ENCODE peak calls at places on chromosomes 11 and 22, in seven cellular contexts. J is SK-N-SH, P is fibroblast of pulmonary artery, X is AG04450, W is IMR-90, B is heart left ventricle, M is tibial nerve. H is an unnamed sample.

GRCh38 chr11:114738954-114739353 is 60.6 kb downstream of the NXPE2 start:
- DNase-seq in J (peak), M (no peak), P (peak), W (peak), B (no peak), X (peak), H (peak)

GRCh38 chr11:16969010-16970004 is 44.9 kb downstream of the PLEKHA7 start:
- DNase-seq in P (no peak), M (no peak), J (peak), B (no peak), X (no peak), W (no peak), H (no peak)

GRCh38 chr11:68962527-68963250 is 18.1 kb downstream of the MRGPRD start:
- DNase-seq in B (no peak), M (no peak), P (no peak), X (no peak), J (no peak), W (no peak), H (peak)

GRCh38 chr11:61827573-61828378 is at the start of gene FADS2:
- DNase-seq in M (peak), W (peak), B (peak), P (peak), X (peak), J (peak), H (peak)

GRCh38 chr22:47486569-47487312 is 724.3 kb downstream of the TBC1D22A start:
- DNase-seq in B (no peak), P (no peak), M (no peak), X (no peak), J (no peak), W (no peak), H (no peak)

GRCh38 chr11:74330065-74330858 is 18.8 kb upstream of the P4HA3 start:
- DNase-seq in J (no peak), B (no peak), W (peak), X (no peak), P (peak), M (no peak), H (no peak)

GRCh38 chr22:43884600-43885318 is 7.1 kb downstream of the PNPLA5 start:
- DNase-seq in W (peak), B (peak), X (no peak), J (peak), M (peak), P (peak), H (peak)

GRCh38 chr11:30581646-30582045 is 4.5 kb downstream of the MPPED2 start:
- DNase-seq in P (no peak), X (no peak), M (no peak), B (no peak), W (no peak), J (no peak), H (no peak)

GRCh38 chr11:78870655-78871054 is 296.0 kb upstream of the NARS2 start:
- DNase-seq in M (no peak), B (no peak), X (no peak), P (no peak), J (no peak), W (no peak), H (no peak)

GRCh38 chr11:96241351-96241841 is 101.6 kb downstream of the MAML2 start:
- DNase-seq in J (no peak), X (no peak), W (no peak), B (no peak), M (no peak), P (no peak), H (no peak)

GRCh38 chr11:77752518-77752917 is 68.0 kb downstream of the RSF1 start:
- DNase-seq in X (no peak), B (peak), W (peak), P (no peak), J (no peak), M (no peak), H (no peak)

GRCh38 chr22:19641254-19641982 is 72.9 kb upstream of the SEPTIN5 start:
- DNase-seq in X (no peak), W (no peak), B (no peak), M (no peak), P (peak), J (peak), H (peak)

GRCh38 chr11:82978422-82979099 is 77.0 kb downstream of the DDIAS start:
- DNase-seq in W (peak), J (no peak), X (peak), B (no peak), M (no peak), P (peak), H (no peak)

GRCh38 chr11:625636-626319 is 1.0 kb upstream of the CDHR5 start:
- DNase-seq in J (no peak), P (no peak), B (peak), X (no peak), W (no peak), M (no peak), H (no peak)

GRCh38 chr11:58893899-58894298 is 45.4 kb upstream of the GLYATL1 start:
- DNase-seq in X (no peak), P (no peak), W (no peak), J (no peak), B (no peak), M (no peak), H (no peak)

GRCh38 chr11:93740031-93740801 is 1.1 kb downstream of the TAF1D start:
- DNase-seq in M (no peak), B (no peak), J (no peak), W (peak), P (peak), X (no peak), H (no peak)

GRCh38 chr11:118629761-118630661 is 22.6 kb downstream of the PHLDB1 start:
- DNase-seq in X (no peak), P (no peak), B (no peak), W (no peak), J (no peak), M (no peak), H (no peak)

GRCh38 chr11:123616505-123617198 is 37.8 kb downstream of the SCN3B start:
- DNase-seq in W (peak), M (no peak), X (peak), J (peak), P (peak), B (peak), H (no peak)

GRCh38 chr11:75429902-75430691 is 2.9 kb downstream of the KLHL35 start:
- DNase-seq in X (no peak), W (peak), M (peak), P (peak), B (peak), J (peak), H (peak)

GRCh38 chr11:116276051-116277044 is 496.4 kb downstream of the BUD13 start:
- DNase-seq in J (peak), M (peak), P (peak), W (peak), X (peak), B (peak), H (peak)

GRCh38 chr22:22684605-22685561 is 40.5 kb downstream of the GGTLC2 start:
- DNase-seq in B (no peak), J (no peak), P (peak), X (peak), M (no peak), W (peak), H (peak)

GRCh38 chr22:20639343-20639742 is 131.9 kb downstream of the MED15 start:
- DNase-seq in W (no peak), P (no peak), X (no peak), M (no peak), B (no peak), J (no peak), H (no peak)

GRCh38 chr11:21385669-21386068 is 716.3 kb downstream of the NELL1 start:
- DNase-seq in J (no peak), M (no peak), P (no peak), B (no peak), W (no peak), X (no peak), H (no peak)

GRCh38 chr11:4190098-4190497 is 95.5 kb downstream of the RRM1 start:
- DNase-seq in X (no peak), B (no peak), W (no peak), M (no peak), P (no peak), J (no peak), H (no peak)

GRCh38 chr11:20163778-20164133 is 3.5 kb upstream of the DBX1 start:
- DNase-seq in P (no peak), B (no peak), W (no peak), J (no peak), X (no peak), M (no peak), H (no peak)

GRCh38 chr11:118820412-118821357 is 29.7 kb upstream of the DDX6 start:
- DNase-seq in X (no peak), J (peak), M (peak), P (no peak), W (no peak), B (peak), H (no peak)

GRCh38 chr11:59668188-59668949 is 468 bp downstream of the PATL1 start:
- DNase-seq in M (peak), B (peak), P (peak), W (peak), J (no peak), X (no peak), H (peak)

GRCh38 chr11:22938691-22939090 is 78.4 kb upstream of the CCDC179 start:
- DNase-seq in W (no peak), P (no peak), M (no peak), J (no peak), B (no peak), X (no peak), H (no peak)

GRCh38 chr11:77410076-77410827 is 63.6 kb downstream of the PAK1 start:
- DNase-seq in W (no peak), M (no peak), J (no peak), X (no peak), B (no peak), P (no peak), H (no peak)

GRCh38 chr22:27245056-27245455 is 556.5 kb downstream of the MN1 start:
- DNase-seq in B (no peak), X (no peak), P (no peak), W (no peak), M (no peak), J (no peak), H (no peak)

GRCh38 chr11:103798456-103798855 is 238.0 kb upstream of the DDI1 start:
- DNase-seq in X (no peak), J (no peak), W (peak), P (no peak), B (no peak), M (no peak), H (no peak)

GRCh38 chr11:64642876-64643257 is 51.8 kb downstream of the SLC22A12 start:
- DNase-seq in X (no peak), B (no peak), M (no peak), W (no peak), J (no peak), P (no peak), H (no peak)

GRCh38 chr11:67014343-67014742 is 8.6 kb upstream of the SYT12 start:
- DNase-seq in M (no peak), B (no peak), P (no peak), W (no peak), X (no peak), J (no peak), H (no peak)

GRCh38 chr11:62400760-62401159 is 18.1 kb upstream of the SCGB1A1 start:
- DNase-seq in P (peak), J (peak), W (peak), B (peak), M (peak), X (peak), H (no peak)

GRCh38 chr22:47816121-47816915 is 1053.9 kb downstream of the TBC1D22A start:
- DNase-seq in X (no peak), P (no peak), B (no peak), J (no peak), W (no peak), M (no peak), H (no peak)

DNA sequence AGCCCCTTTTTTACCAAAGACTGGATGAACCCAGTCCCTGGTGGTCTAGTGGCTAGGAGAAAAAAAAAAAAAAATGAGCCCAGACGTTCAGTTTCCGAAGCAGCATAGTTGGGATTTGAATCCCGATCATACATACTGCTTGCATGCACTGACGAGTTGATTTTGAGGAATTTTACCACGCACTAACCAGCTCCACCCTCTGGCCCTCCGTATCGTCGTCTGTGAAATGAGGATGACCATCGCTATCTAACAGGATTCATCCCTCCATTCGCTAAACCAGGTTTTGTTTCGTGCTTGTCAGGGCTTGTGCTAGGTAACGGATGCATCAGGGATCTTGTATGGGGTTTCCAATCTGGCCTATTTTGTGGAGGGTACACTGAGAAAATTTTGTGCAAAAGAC is 774 bp downstream of the PTS start:
- DNase-seq in X (no peak), W (peak), M (no peak), B (no peak), J (peak), P (peak), H (no peak)
- TF ChIP-seq CTCF in X (no peak), W (no peak), M (peak), B (no peak), J (no peak), P (no peak), H (no peak)

GRCh38 chr11:72856551-72857342 is 42.5 kb downstream of the ATG16L2 start:
- DNase-seq in J (no peak), M (no peak), B (no peak), P (peak), X (no peak), W (no peak), H (no peak)
- TF ChIP-seq CTCF in J (peak), M (no peak), B (no peak), P (peak), X (no peak), W (no peak), H (no peak)

GRCh38 chr11:120326845-120327281 is 1.8 kb downstream of the TLCD5 start:
- DNase-seq in J (no peak), M (no peak), W (peak), P (peak), B (no peak), X (no peak), H (no peak)

GRCh38 chr11:120329556-120329955 is 4.5 kb downstream of the TLCD5 start:
- DNase-seq in P (no peak), W (no peak), J (no peak), B (no peak), X (no peak), M (no peak), H (no peak)

GRCh38 chr11:120327311-120327710 is 2.2 kb downstream of the TLCD5 start:
- DNase-seq in B (no peak), M (no peak), X (no peak), W (no peak), J (no peak), P (no peak), H (no peak)

GRCh38 chr11:120326228-120326627 is 1.1 kb downstream of the TLCD5 start:
- DNase-seq in J (no peak), B (no peak), P (peak), W (peak), M (no peak), X (no peak), H (no peak)

DNA sequence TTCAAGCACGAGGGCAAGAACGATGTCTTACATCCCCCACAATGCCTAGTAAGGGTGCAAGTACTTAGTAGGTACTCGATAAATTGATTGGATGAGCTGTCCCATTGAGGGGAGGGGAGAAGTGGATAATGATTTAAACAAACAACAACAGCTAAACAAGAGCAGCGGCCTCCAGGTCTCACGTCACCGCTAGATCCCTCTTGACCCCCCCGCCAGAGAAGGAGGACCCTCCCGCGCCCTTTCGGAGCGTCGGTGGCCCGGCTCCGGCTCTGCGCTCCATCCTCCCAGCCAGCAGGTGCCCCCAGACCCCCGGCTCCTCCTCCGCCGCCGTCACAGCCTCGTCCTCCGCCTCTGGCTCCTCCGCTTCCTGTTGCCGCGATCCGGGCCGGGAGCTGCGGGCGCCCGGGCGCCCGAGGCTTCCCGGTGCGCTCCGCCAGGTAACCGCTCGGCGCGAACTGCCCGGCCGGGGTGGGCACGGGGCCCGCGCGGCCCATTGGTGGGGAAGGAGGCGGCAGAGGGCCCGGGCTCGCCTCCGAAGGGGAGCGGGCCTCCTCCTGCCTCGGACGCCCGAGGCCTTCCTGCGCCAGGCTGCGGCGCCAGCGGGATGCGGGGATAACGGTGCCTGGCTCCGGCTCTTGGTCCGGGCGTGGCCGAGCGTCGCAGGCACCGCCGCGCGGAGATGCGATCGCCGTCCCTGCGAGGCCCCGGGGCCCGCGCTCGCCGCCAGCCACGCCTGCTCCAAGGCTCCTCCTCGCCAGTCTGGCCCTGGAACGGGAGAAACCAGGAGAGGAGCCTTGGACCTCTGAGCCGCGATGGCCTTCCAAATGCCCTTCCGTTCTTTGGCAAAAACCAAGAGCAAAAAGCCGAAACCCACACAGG is at the start of gene TLCD5:
- DNase-seq in W (peak), X (no peak), J (peak), B (peak), P (peak), M (peak), H (peak)
- TF ChIP-seq CTCF in W (peak), X (peak), J (peak), B (no peak), P (no peak), M (peak), H (no peak)

GRCh38 chr22:50525991-50526848 is 822 bp upstream of the SCO2 start:
- DNase-seq in W (peak), M (no peak), P (peak), J (peak), X (no peak), B (peak), H (peak)
- TF ChIP-seq CTCF in W (peak), M (peak), P (no peak), J (peak), X (peak), B (peak), H (peak)

GRCh38 chr11:108117746-108118371 is 3.5 kb upstream of the ACAT1 start:
- DNase-seq in P (peak), W (peak), X (peak), B (no peak), J (peak), M (no peak), H (no peak)
- TF ChIP-seq CTCF in P (peak), W (peak), X (peak), B (peak), J (peak), M (peak), H (peak)

DNA sequence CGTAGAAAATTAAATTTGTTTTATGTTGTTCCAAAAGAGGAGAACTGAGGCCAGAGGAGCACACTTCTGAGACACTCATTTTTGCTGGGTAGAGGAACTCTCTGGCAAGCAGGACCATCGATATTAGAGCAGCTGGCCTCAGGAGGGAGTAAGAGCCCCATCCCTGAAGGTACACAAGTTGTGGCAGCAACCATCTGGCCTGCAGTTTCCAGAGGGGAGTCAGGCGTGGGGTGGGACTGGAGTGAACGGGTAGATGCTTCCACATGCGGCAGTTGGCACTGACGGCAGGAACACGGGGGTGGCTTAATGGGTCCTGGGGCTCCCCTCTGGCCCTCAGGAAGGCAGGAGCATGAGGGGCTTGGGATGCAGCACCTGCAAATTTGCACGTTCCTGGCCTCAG is 13.2 kb upstream of the SSTR3 start:
- DNase-seq in W (no peak), J (no peak), X (no peak), B (no peak), M (no peak), P (no peak), H (no peak)
- TF ChIP-seq CTCF in W (no peak), J (peak), X (peak), B (no peak), M (no peak), P (peak), H (no peak)

DNA sequence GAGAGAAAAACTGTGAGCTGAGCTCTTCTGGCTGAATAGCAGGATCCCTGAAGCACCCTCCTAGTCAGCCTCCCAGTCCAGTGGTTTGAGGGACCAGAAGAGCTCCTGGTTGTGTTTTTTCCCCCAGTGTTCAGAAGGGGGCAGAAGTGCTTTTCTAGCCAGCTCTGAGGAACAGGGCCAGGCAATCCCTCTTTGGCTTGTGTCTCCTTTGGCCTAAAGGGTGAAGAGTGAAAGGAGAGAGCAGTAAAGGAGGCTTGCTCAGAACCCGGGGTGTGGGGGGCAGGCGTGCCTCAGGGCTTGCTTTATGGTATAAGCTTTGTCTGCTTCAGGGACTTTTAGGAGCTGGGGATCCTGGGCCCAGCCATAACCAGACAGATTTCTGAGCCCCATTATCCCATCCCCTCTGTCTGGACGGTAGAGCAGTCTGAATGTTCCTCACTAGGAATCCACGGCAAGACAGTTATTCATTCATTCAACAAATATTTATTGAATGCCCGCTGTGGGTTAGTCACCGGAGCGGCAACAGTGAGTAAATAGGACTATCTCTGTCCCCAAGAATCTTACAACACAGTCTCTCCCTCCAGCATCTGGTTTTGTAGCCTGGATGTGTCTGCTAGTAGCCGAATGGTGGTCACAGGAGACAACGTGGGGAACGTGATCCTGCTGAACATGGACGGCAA is 14.5 kb downstream of the ACP2 start:
- DNase-seq in P (peak), M (no peak), X (no peak), B (peak), J (peak), W (peak), H (no peak)
- TF ChIP-seq CTCF in P (peak), M (peak), X (peak), B (no peak), J (peak), W (peak), H (no peak)

DNA sequence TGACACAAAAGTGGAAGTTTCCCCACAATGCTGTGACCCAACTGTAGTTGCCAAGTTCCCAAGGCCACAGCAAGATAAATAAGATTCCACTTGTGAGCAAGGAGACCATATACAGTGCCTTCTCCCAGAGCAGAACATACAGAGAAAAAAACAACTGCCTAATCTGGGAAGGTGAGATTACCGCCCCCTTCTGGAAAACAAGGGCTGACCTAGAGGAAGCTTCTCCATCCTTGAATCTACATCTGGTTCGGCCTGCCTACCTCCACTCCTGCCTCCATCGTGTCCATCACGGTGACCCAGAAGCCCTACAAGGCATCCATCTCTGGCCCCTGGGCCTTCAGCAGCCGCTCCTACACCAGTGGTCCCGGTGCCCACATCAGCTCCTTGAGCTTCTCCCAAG is 6.1 kb upstream of the RNASEH2C start:
- DNase-seq in B (no peak), W (no peak), X (no peak), P (no peak), M (no peak), J (no peak), H (no peak)
- TF ChIP-seq CTCF in B (no peak), W (no peak), X (no peak), P (peak), M (no peak), J (peak), H (no peak)